ENCODE peak calls at places on chromosomes 3 and 15, in seven cellular contexts. U is stomach; P is coronary artery; I is activated CD8-positive, alpha-beta T cell treated with anti-CD3 and anti-CD28 coated beads for 36 hours; O is GM10248; W is lower leg skin; N is K562. H is an unnamed sample.

GRCh38 chr3:171377859-171378258 is 82.3 kb downstream of the TNIK start:
- DNase-seq in U (no peak), P (no peak), I (no peak), O (no peak), W (no peak), N (no peak), H (no peak)

GRCh38 chr3:23776352-23776891 is 29.3 kb upstream of the UBE2E1 start:
- DNase-seq in U (no peak), P (no peak), I (no peak), O (no peak), W (peak; percentile 29), N (no peak), H (no peak)

GRCh38 chr3:38588276-38588971 is 61.1 kb downstream of the SCN5A start:
- DNase-seq in U (peak; percentile 22), P (peak; percentile 62), I (no peak), O (no peak), W (no peak), N (no peak), H (no peak)

GRCh38 chr3:77370413-77370812 is 330.5 kb downstream of the ROBO2 start:
- DNase-seq in U (no peak), P (no peak), I (no peak), O (no peak), W (peak; percentile 30), N (no peak), H (no peak)

GRCh38 chr3:49276475-49277356 is at the start of gene C3orf62:
- DNase-seq in U (peak; percentile 90), P (peak; percentile 95), I (peak; percentile 86), O (peak; percentile 90), W (peak; percentile 85), N (no peak), H (peak; percentile 90)

GRCh38 chr3:16528581-16528993 is 15.1 kb upstream of the RFTN1 start:
- DNase-seq in U (no peak), P (no peak), I (no peak), O (no peak), W (no peak), N (no peak), H (no peak)

GRCh38 chr3:23494967-23495366 is 291.8 kb downstream of the UBE2E2 start:
- DNase-seq in U (no peak), P (no peak), I (no peak), O (no peak), W (no peak), N (no peak), H (no peak)

GRCh38 chr15:35379972-35380371 is 166.0 kb downstream of the DPH6 start:
- DNase-seq in U (no peak), P (no peak), I (no peak), O (no peak), W (no peak), N (no peak), H (no peak)

GRCh38 chr15:65904301-65904700 is 35.0 kb downstream of the RAB11A start:
- DNase-seq in U (no peak), P (no peak), I (no peak), O (no peak), W (no peak), N (peak; percentile 67), H (no peak)

GRCh38 chr3:150725548-150725947 is 21.8 kb upstream of the ERICH6 start:
- DNase-seq in U (peak; percentile 60), P (no peak), I (no peak), O (no peak), W (no peak), N (peak; percentile 37), H (no peak)

GRCh38 chr15:48681274-48681840 is 35.8 kb upstream of the FBN1 start:
- DNase-seq in U (no peak), P (no peak), I (no peak), O (no peak), W (no peak), N (no peak), H (no peak)

GRCh38 chr15:92610101-92610520 is 45.5 kb downstream of the FAM174B start:
- DNase-seq in U (no peak), P (no peak), I (no peak), O (no peak), W (no peak), N (no peak), H (no peak)

GRCh38 chr3:183210862-183211341 is 42.2 kb upstream of the B3GNT5 start:
- DNase-seq in U (no peak), P (no peak), I (peak; percentile 76), O (no peak), W (no peak), N (no peak), H (no peak)

GRCh38 chr3:50356553-50356952 is 2.8 kb downstream of the TMEM115 start:
- DNase-seq in U (peak; percentile 60), P (no peak), I (no peak), O (no peak), W (no peak), N (peak; percentile 64), H (no peak)

GRCh38 chr15:38691365-38691764 is 126.8 kb upstream of the RASGRP1 start:
- DNase-seq in U (no peak), P (no peak), I (no peak), O (no peak), W (no peak), N (no peak), H (no peak)

GRCh38 chr15:86568378-86568777 is 488.7 kb downstream of the AGBL1 start:
- DNase-seq in U (no peak), P (no peak), I (no peak), O (no peak), W (no peak), N (no peak), H (no peak)

GRCh38 chr3:124063168-124063909 is 71.4 kb upstream of the ROPN1 start:
- DNase-seq in U (no peak), P (no peak), I (no peak), O (no peak), W (no peak), N (no peak), H (no peak)

GRCh38 chr15:37789881-37790280 is 144.6 kb upstream of the TMCO5A start:
- DNase-seq in U (no peak), P (no peak), I (no peak), O (no peak), W (no peak), N (no peak), H (no peak)

GRCh38 chr3:150365132-150365604 is 42.9 kb upstream of the TSC22D2 start:
- DNase-seq in U (no peak), P (no peak), I (no peak), O (no peak), W (no peak), N (peak; percentile 39), H (no peak)

GRCh38 chr3:36893137-36893557 is 51.7 kb downstream of the TRANK1 start:
- DNase-seq in U (no peak), P (no peak), I (peak; percentile 35), O (peak; percentile 45), W (no peak), N (peak; percentile 52), H (peak; percentile 26)

GRCh38 chr3:169430687-169431404 is 232.7 kb downstream of the MECOM start:
- DNase-seq in U (peak; percentile 60), P (no peak), I (peak; percentile 26), O (no peak), W (no peak), N (no peak), H (no peak)

GRCh38 chr15:78909160-78909695 is 35.6 kb downstream of the CTSH start:
- DNase-seq in U (no peak), P (no peak), I (no peak), O (no peak), W (no peak), N (no peak), H (no peak)

GRCh38 chr3:147406255-147407023 is at the start of gene ZIC4:
- DNase-seq in U (no peak), P (peak; percentile 71), I (no peak), O (no peak), W (no peak), N (no peak), H (no peak)

GRCh38 chr3:147408180-147409105 is 722 bp upstream of the ZIC1 start:
- DNase-seq in U (no peak), P (no peak), I (no peak), O (no peak), W (no peak), N (no peak), H (no peak)

GRCh38 chr3:147409143-147410121 is at the start of gene ZIC1:
- DNase-seq in U (no peak), P (no peak), I (no peak), O (no peak), W (no peak), N (no peak), H (no peak)

GRCh38 chr3:147407107-147407494 is 758 bp upstream of the ZIC4 start:
- DNase-seq in U (no peak), P (peak; percentile 38), I (no peak), O (no peak), W (no peak), N (no peak), H (no peak)

GRCh38 chr3:147407495-147408179 is 1.3 kb upstream of the ZIC4 start:
- DNase-seq in U (no peak), P (no peak), I (no peak), O (no peak), W (no peak), N (no peak), H (no peak)
- TF ChIP-seq CTCF in U (no peak), P (no peak), I (no peak), O (no peak), W (no peak), N (no peak), H (no peak)

DNA sequence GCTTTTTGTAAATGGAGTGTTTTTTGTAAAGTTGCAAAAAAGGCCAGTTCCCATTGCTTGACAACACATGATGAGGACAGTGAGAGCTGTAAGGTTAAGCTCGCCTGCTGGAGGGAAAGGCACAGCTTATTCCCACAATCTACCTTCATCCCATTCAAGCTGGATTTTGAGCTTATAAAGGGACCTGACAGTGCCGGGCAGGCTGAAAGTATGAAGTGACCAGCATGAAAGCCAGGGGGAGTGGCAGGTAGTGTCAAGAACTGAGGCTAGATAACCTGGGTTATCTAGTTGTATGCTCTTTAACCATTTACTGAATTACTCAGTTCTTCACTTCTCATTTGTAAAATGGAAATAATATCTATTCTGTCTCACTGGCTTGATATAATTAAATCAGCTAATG is 52.3 kb upstream of the KPNA4 start:
- DNase-seq in U (no peak), P (no peak), I (no peak), O (no peak), W (no peak), N (no peak), H (no peak)
- TF ChIP-seq CTCF in U (no peak), P (no peak), I (no peak), O (no peak), W (no peak), N (no peak), H (no peak)

GRCh38 chr3:67809370-67809935 is 155.0 kb upstream of the SUCLG2 start:
- DNase-seq in U (no peak), P (no peak), I (no peak), O (no peak), W (no peak), N (no peak), H (no peak)

GRCh38 chr3:67808906-67809305 is 154.5 kb upstream of the SUCLG2 start:
- DNase-seq in U (no peak), P (no peak), I (no peak), O (no peak), W (no peak), N (no peak), H (no peak)

GRCh38 chr3:67804545-67804944 is 150.1 kb upstream of the SUCLG2 start:
- DNase-seq in U (no peak), P (no peak), I (no peak), O (no peak), W (no peak), N (no peak), H (no peak)

GRCh38 chr3:67804089-67804488 is 149.7 kb upstream of the SUCLG2 start:
- DNase-seq in U (no peak), P (no peak), I (no peak), O (no peak), W (no peak), N (no peak), H (no peak)
- TF ChIP-seq CTCF in U (no peak), P (no peak), I (no peak), O (no peak), W (no peak), N (no peak), H (no peak)

GRCh38 chr3:58783845-58784244 is 117.3 kb upstream of the FAM3D start:
- DNase-seq in U (no peak), P (no peak), I (no peak), O (no peak), W (no peak), N (no peak), H (no peak)
- TF ChIP-seq CTCF in U (no peak), P (no peak), I (no peak), O (no peak), W (no peak), N (no peak), H (no peak)

H was measured in GM20000.